ENCODE peak calls at places on chromosomes 13 and 19, in six cellular contexts. D is PC-3, W is GM23248, I is SK-N-SH, S is HCT116, T is MM.1S. Q is an unnamed sample.
A peak's percentile ranks its signal among the peaks of the same experiment; 100 is the strongest.

GRCh38 chr13:63517376-63517775 is 2101.7 kb upstream of the PCDH20 start:
- DNase-seq in I (no peak), D (no peak), S (no peak), W (no peak), T (no peak), Q (no peak)

GRCh38 chr19:18292460-18292809 is 11.0 kb upstream of the JUND start:
- DNase-seq in S (no peak), W (no peak), D (no peak), T (no peak), I (no peak), Q (no peak)

GRCh38 chr19:35031072-35031881 is 1.0 kb downstream of the SCN1B start:
- DNase-seq in D (peak; percentile 30), T (no peak), W (peak; percentile 50), S (no peak), I (no peak), Q (peak; percentile 76)

GRCh38 chr19:1011831-1012333 is 9.0 kb downstream of the TMEM259 start:
- DNase-seq in T (no peak), D (no peak), S (no peak), I (no peak), W (no peak), Q (no peak)

GRCh38 chr13:99384468-99384867 is 77.3 kb upstream of the GPR183 start:
- DNase-seq in W (no peak), S (no peak), I (no peak), D (no peak), T (no peak), Q (no peak)

GRCh38 chr13:25980255-25980654 is 71.6 kb downstream of the SHISA2 start:
- DNase-seq in T (no peak), W (peak; percentile 28), S (peak; percentile 18), I (peak; percentile 40), D (peak; percentile 47), Q (peak; percentile 79)

GRCh38 chr19:42281175-42282035 is 12.4 kb downstream of the CIC start:
- DNase-seq in W (peak; percentile 83), T (no peak), I (no peak), D (no peak), S (no peak), Q (peak; percentile 58)

GRCh38 chr19:14089412-14089661 is 1.2 kb downstream of the SAMD1 start:
- DNase-seq in W (peak; percentile 43), I (peak; percentile 42), T (no peak), S (no peak), D (peak; percentile 21), Q (peak; percentile 59)

GRCh38 chr13:80180745-80181144 is 160.2 kb downstream of the SPRY2 start:
- DNase-seq in D (no peak), T (no peak), W (no peak), S (no peak), I (no peak), Q (no peak)

GRCh38 chr13:28239374-28239773 is 101.0 kb downstream of the PAN3 start:
- DNase-seq in T (no peak), S (no peak), D (no peak), W (peak; percentile 28), I (no peak), Q (no peak)

GRCh38 chr19:32877323-32877912 is 7.9 kb upstream of the SLC7A9 start:
- DNase-seq in I (no peak), T (no peak), S (no peak), D (no peak), W (no peak), Q (no peak)

GRCh38 chr13:50936681-50937080 is 27.1 kb downstream of the RNASEH2B start:
- DNase-seq in W (peak; percentile 45), I (no peak), S (no peak), T (no peak), D (no peak), Q (no peak)

GRCh38 chr19:57241181-57241580 is 749 bp downstream of the ZNF805 start:
- DNase-seq in I (peak; percentile 26), S (no peak), W (peak; percentile 57), D (no peak), T (peak; percentile 25), Q (no peak)

GRCh38 chr13:113951246-113951999 is 22.5 kb downstream of the C13orf46 start:
- DNase-seq in S (peak; percentile 57), I (peak; percentile 66), D (peak; percentile 85), T (no peak), W (peak; percentile 80), Q (peak; percentile 70)

GRCh38 chr19:3494051-3494450 is 6.4 kb downstream of the DOHH start:
- DNase-seq in D (no peak), S (no peak), T (no peak), W (no peak), I (peak; percentile 87), Q (peak; percentile 57)

GRCh38 chr19:58407658-58408151 is 744 bp upstream of the ZNF584 start:
- DNase-seq in D (no peak), S (no peak), I (no peak), W (peak; percentile 54), T (no peak), Q (peak; percentile 40)

GRCh38 chr13:90919153-90919552 is 428.3 kb upstream of the MIR17HG start:
- DNase-seq in W (no peak), T (no peak), S (no peak), I (no peak), D (no peak), Q (no peak)

GRCh38 chr19:52188822-52189744 is 769 bp upstream of the PPP2R1A start:
- DNase-seq in W (peak; percentile 75), S (no peak), I (peak; percentile 59), T (no peak), D (no peak), Q (no peak)

GRCh38 chr19:38193445-38193844 is 30.6 kb downstream of the DPF1 start:
- DNase-seq in S (no peak), T (no peak), D (no peak), W (no peak), I (no peak), Q (no peak)
- TF ChIP-seq EZH2phosphoT487 in S (no peak), T (no peak), D (no peak), W (no peak), I (no peak), Q (no peak)

GRCh38 chr19:28516415-28516872 is 696.5 kb downstream of the UQCRFS1 start:
- DNase-seq in S (no peak), W (no peak), T (peak; percentile 88), D (no peak), I (no peak), Q (no peak)
- H3K9me3 ChIP-seq in S (peaks cover 5% of the 10 kb centered on the region), W (no peaks in the 10 kb centered on the region), T (no peaks in the 10 kb centered on the region), D (no peaks in the 10 kb centered on the region), I (no peaks in the 10 kb centered on the region), Q (no peaks in the 10 kb centered on the region)

GRCh38 chr13:42740753-42741152 is 40.6 kb upstream of the FAM216B start:
- DNase-seq in D (peak; percentile 23), W (peak; percentile 18), T (no peak), S (peak; percentile 7), I (peak; percentile 9), Q (no peak)

GRCh38 chr13:42746846-42747245 is 34.5 kb upstream of the FAM216B start:
- DNase-seq in T (no peak), I (no peak), D (peak; percentile 6), S (no peak), W (peak; percentile 70), Q (no peak)

GRCh38 chr13:42747399-42747873 is 33.9 kb upstream of the FAM216B start:
- DNase-seq in I (no peak), S (no peak), W (peak; percentile 97), D (peak; percentile 64), T (no peak), Q (no peak)

GRCh38 chr13:42750858-42751257 is 30.5 kb upstream of the FAM216B start:
- DNase-seq in D (no peak), I (no peak), S (no peak), W (no peak), T (no peak), Q (no peak)

GRCh38 chr13:42745655-42746054 is 35.7 kb upstream of the FAM216B start:
- DNase-seq in T (no peak), I (no peak), S (no peak), D (no peak), W (peak; percentile 58), Q (no peak)
- TF ChIP-seq EZH2phosphoT487 in T (no peak), I (no peak), S (no peak), D (no peak), W (no peak), Q (no peak)

GRCh38 chr19:37563518-37563917 is 31.1 kb downstream of the ZNF571 start:
- DNase-seq in D (no peak), T (no peak), I (no peak), S (no peak), W (no peak), Q (no peak)
- H3K9me3 ChIP-seq in D (peaks cover 31% of the 10 kb centered on the region), T (peaks cover 4% of the 10 kb centered on the region), I (peaks cover 70% of the 10 kb centered on the region), S (peaks cover 61% of the 10 kb centered on the region), W (peaks cover 59% of the 10 kb centered on the region), Q (peaks cover 76% of the 10 kb centered on the region)

GRCh38 chr19:11152318-11153062 is 3.1 kb downstream of the SPC24 start:
- DNase-seq in S (no peak), T (no peak), D (peak; percentile 82), I (no peak), W (peak; percentile 90), Q (no peak)
- TF ChIP-seq EZH2phosphoT487 in S (no peak), T (no peak), D (no peak), I (no peak), W (no peak), Q (no peak)

DNA sequence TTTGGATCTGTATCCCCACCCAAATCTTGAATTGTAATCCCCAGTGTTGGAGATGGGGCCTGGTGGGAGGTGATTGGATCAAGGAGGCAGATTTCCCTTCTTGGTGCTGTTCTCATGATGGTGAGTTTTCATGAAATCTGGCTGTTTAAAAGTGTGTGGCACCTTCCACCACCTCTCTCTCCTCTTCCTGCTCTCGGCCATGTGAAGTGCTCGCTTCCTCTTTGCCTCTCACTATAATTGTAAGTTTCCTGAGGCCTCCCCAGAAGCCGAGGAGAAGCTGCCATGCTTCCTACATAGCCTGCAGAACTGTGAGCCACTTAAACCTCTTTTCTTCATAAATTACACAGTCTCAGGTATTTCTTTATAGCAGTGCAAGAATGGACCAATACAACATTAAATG is 15.7 kb downstream of the COMMD6 start:
- DNase-seq in D (no peak), T (no peak), I (no peak), S (no peak), W (no peak), Q (no peak)
- H3K9me3 ChIP-seq in D (no peaks in the 10 kb centered on the region), T (no peaks in the 10 kb centered on the region), I (no peaks in the 10 kb centered on the region), S (no peaks in the 10 kb centered on the region), W (no peaks in the 10 kb centered on the region), Q (no peaks in the 10 kb centered on the region)

GRCh38 chr19:38765214-38765613 is 8.1 kb downstream of the LGALS7 start:
- DNase-seq in T (no peak), W (no peak), D (no peak), S (no peak), I (no peak), Q (no peak)

GRCh38 chr19:38766276-38767047 is 6.9 kb downstream of the LGALS7 start:
- DNase-seq in T (no peak), W (no peak), D (no peak), S (no peak), I (no peak), Q (no peak)

GRCh38 chr19:38773469-38774177 is at the start of gene LGALS7:
- DNase-seq in I (no peak), T (no peak), W (no peak), D (no peak), S (no peak), Q (no peak)

GRCh38 chr19:38774181-38774950 is 1.0 kb upstream of the LGALS7 start:
- DNase-seq in I (no peak), S (no peak), D (no peak), T (no peak), W (no peak), Q (no peak)

GRCh38 chr19:38769635-38770211 is 3.6 kb downstream of the LGALS7 start:
- DNase-seq in T (peak; percentile 24), D (no peak), W (peak; percentile 90), S (peak; percentile 19), I (peak; percentile 83), Q (peak; percentile 70)
- TF ChIP-seq EZH2phosphoT487 in T (no peak), D (no peak), W (no peak), S (no peak), I (no peak), Q (no peak)

GRCh38 chr13:52104624-52105023 is 24.2 kb downstream of the NEK5 start:
- DNase-seq in D (no peak), I (no peak), W (peak; percentile 7), S (no peak), T (no peak), Q (no peak)
- H3K9me3 ChIP-seq in D (no peaks in the 10 kb centered on the region), I (no peaks in the 10 kb centered on the region), W (no peaks in the 10 kb centered on the region), S (no peaks in the 10 kb centered on the region), T (no peaks in the 10 kb centered on the region), Q (no peaks in the 10 kb centered on the region)